ENCODE peak calls at places on chromosomes 11 and 22, in seven cellular contexts. P, L, O, S, Z, W and Q are unnamed samples.

GRCh38 chr22:17842386-17842785 is 68.1 kb upstream of the BID start:
- DNase-seq in P (no peak), L (no peak), O (no peak), S (no peak), Z (no peak), W (no peak), Q (no peak)

GRCh38 chr11:10208045-10208674 is 85.9 kb downstream of the SBF2 start:
- DNase-seq in P (no peak), L (peak), O (peak), S (peak), Z (peak), W (peak), Q (no peak)

GRCh38 chr11:103881518-103882070 is 154.8 kb upstream of the DDI1 start:
- DNase-seq in P (no peak), L (peak), O (no peak), S (no peak), Z (no peak), W (no peak), Q (no peak)

GRCh38 chr11:73761403-73761945 is 600 bp upstream of the RAB6A start:
- DNase-seq in P (no peak), L (no peak), O (no peak), S (no peak), Z (no peak), W (no peak), Q (no peak)

GRCh38 chr11:64799256-64799924 is 3.6 kb downstream of the MAP4K2 start:
- DNase-seq in P (no peak), L (no peak), O (no peak), S (no peak), Z (no peak), W (no peak), Q (no peak)

GRCh38 chr11:47908198-47908597 is 60.0 kb upstream of the NUP160 start:
- DNase-seq in P (no peak), L (peak), O (peak), S (peak), Z (no peak), W (peak), Q (no peak)

GRCh38 chr22:49848690-49849160 is 4.9 kb upstream of the ZBED4 start:
- DNase-seq in P (no peak), L (no peak), O (no peak), S (no peak), Z (no peak), W (no peak), Q (no peak)

GRCh38 chr22:38824587-38824986 is 19.2 kb downstream of the NPTXR start:
- DNase-seq in P (no peak), L (peak), O (peak), S (peak), Z (peak), W (peak), Q (no peak)

GRCh38 chr22:19941365-19942070 is at the start of the genes COMT and TXNRD2:
- DNase-seq in P (peak), L (peak), O (peak), S (peak), Z (peak), W (no peak), Q (no peak)

GRCh38 chr11:81129618-81130017 is 1604.0 kb downstream of the FAM181B start:
- DNase-seq in P (no peak), L (no peak), O (no peak), S (no peak), Z (no peak), W (no peak), Q (no peak)

GRCh38 chr11:116199182-116199581 is 573.6 kb downstream of the BUD13 start:
- DNase-seq in P (no peak), L (no peak), O (no peak), S (no peak), Z (no peak), W (no peak), Q (no peak)

GRCh38 chr22:30885591-30885990 is 83.0 kb downstream of the MORC2 start:
- DNase-seq in P (peak), L (no peak), O (no peak), S (no peak), Z (no peak), W (no peak), Q (no peak)

GRCh38 chr22:23144926-23145906 is at the start of gene RAB36:
- DNase-seq in P (peak), L (peak), O (peak), S (peak), Z (peak), W (peak), Q (peak)

GRCh38 chr11:42175203-42175602 is 715.8 kb upstream of the LRRC4C start:
- DNase-seq in P (no peak), L (peak), O (no peak), S (peak), Z (no peak), W (peak), Q (peak)

GRCh38 chr11:119537641-119538253 is 114.8 kb upstream of the THY1 start:
- DNase-seq in P (peak), L (no peak), O (peak), S (no peak), Z (no peak), W (no peak), Q (no peak)

GRCh38 chr11:112485280-112485679 is 224.6 kb upstream of the PLET1 start:
- DNase-seq in P (no peak), L (no peak), O (no peak), S (no peak), Z (no peak), W (no peak), Q (no peak)

GRCh38 chr11:3043315-3043871 is 13.8 kb downstream of the CARS1 start:
- DNase-seq in P (peak), L (peak), O (no peak), S (peak), Z (no peak), W (no peak), Q (no peak)

GRCh38 chr11:77038029-77038824 is 4.0 kb downstream of the B3GNT6 start:
- DNase-seq in P (no peak), L (no peak), O (peak), S (no peak), Z (no peak), W (no peak), Q (no peak)

GRCh38 chr11:31782243-31782642 is 28.9 kb downstream of the PAX6 start:
- DNase-seq in P (no peak), L (no peak), O (no peak), S (no peak), Z (no peak), W (no peak), Q (no peak)

GRCh38 chr22:30185129-30185528 is 61.4 kb downstream of the LIF start:
- DNase-seq in P (no peak), L (no peak), O (no peak), S (no peak), Z (no peak), W (peak), Q (no peak)

GRCh38 chr22:45320326-45320976 is 10.7 kb downstream of the FAM118A start:
- DNase-seq in P (no peak), L (peak), O (no peak), S (no peak), Z (no peak), W (peak), Q (no peak)

GRCh38 chr22:47329727-47330653 is 567.5 kb downstream of the TBC1D22A start:
- DNase-seq in P (no peak), L (no peak), O (peak), S (no peak), Z (no peak), W (no peak), Q (no peak)

GRCh38 chr22:31680764-31681624 is 19.0 kb upstream of the PISD start:
- DNase-seq in P (peak), L (peak), O (no peak), S (peak), Z (no peak), W (peak), Q (no peak)

GRCh38 chr11:78110830-78111229 is 28.6 kb downstream of the ALG8 start:
- DNase-seq in P (no peak), L (peak), O (no peak), S (peak), Z (no peak), W (peak), Q (no peak)

GRCh38 chr11:118623291-118623655 is 15.9 kb downstream of the PHLDB1 start:
- DNase-seq in P (no peak), L (peak), O (no peak), S (peak), Z (peak), W (peak), Q (no peak)

GRCh38 chr11:123093686-123094085 is 31.8 kb upstream of the HSPA8 start:
- DNase-seq in P (no peak), L (no peak), O (no peak), S (no peak), Z (no peak), W (no peak), Q (no peak)

GRCh38 chr11:134749040-134749586 is 337.1 kb upstream of the B3GAT1 start:
- DNase-seq in P (peak), L (no peak), O (no peak), S (no peak), Z (no peak), W (no peak), Q (no peak)

GRCh38 chr11:35167451-35167954 is 28.5 kb downstream of the CD44 start:
- DNase-seq in P (peak), L (peak), O (no peak), S (peak), Z (no peak), W (no peak), Q (no peak)

GRCh38 chr11:35163707-35164496 is 24.9 kb downstream of the CD44 start:
- DNase-seq in P (no peak), L (no peak), O (no peak), S (no peak), Z (no peak), W (no peak), Q (no peak)

GRCh38 chr11:35165416-35166368 is 26.7 kb downstream of the CD44 start:
- DNase-seq in P (no peak), L (peak), O (peak), S (peak), Z (peak), W (peak), Q (no peak)

GRCh38 chr11:35168606-35169200 is 29.7 kb downstream of the CD44 start:
- DNase-seq in P (no peak), L (no peak), O (no peak), S (no peak), Z (no peak), W (no peak), Q (no peak)

DNA sequence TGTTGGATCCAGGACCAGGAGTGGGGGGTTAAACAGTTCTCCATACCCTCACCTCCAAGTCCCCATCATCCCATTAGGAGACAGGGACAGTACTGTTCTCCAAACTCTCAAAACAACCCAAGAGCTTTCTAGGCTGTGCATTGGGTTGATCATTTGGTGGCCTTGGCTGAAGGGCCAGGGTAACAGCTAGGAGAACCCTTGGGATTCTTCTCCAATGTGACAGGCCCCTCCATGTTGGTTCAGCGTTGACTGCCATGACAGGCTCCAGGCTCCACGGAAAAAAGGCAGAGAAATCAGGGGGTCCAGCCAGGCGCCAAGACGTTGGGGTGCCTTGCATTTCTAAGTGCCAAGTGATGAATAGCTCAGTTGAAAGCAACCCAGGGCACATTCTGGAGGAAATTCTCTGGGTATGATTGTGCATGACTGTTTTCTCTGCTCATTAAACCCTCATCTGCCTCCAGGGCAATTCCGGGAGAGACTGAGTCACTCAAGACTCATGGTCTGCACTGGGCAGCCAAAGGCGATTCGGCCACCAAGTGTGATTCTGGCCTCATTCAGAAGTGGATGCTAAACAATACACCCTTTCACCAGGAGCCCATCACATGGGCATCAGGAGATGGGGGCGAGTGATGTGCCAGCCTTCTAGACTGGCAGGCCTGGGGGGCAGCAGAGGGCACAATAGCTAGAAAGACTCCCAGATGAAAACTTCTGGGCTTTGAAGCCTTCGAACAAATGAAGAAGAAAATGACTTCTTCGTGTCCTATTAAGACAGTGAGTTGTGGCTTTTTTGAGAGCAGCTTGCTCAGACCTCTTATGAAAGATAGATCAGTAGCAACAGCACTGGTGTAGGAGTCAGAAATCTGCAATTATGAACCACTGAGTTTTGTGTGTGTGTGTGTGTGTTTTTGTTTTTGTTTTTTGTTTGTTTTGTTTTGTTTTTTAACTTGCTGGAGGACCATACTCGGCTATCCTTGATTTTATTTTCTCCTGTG is 27.7 kb downstream of the CD44 start:
- DNase-seq in P (peak), L (peak), O (no peak), S (peak), Z (peak), W (peak), Q (peak)
- H3K4me3 ChIP-seq in P (no peak), L (no peak), O (no peak), S (peak), Z (no peak), W (no peak), Q (no peak)

DNA sequence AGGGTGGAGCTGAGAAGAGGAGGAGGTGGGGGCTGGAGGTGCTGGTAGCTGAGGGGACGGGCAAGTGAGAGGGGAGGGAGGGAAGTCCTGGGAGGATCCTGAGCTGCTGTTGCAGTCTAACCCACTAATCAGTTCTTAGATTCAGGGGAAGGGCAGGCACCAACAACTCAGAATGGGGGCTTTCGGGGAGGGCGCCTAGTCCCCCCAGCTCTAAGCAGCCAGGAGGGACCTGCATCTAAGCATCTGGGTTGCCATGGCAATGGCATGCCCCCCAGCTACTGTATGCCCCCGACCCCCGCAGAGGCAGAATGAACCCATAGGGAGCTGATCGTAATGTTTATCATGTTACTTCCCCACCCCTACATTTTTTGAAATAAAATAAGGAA is 24.4 kb downstream of the FADS3 start:
- DNase-seq in P (no peak), L (no peak), O (no peak), S (no peak), Z (no peak), W (no peak), Q (no peak)
- TF ChIP-seq CTCF in P (no peak), L (no peak), O (no peak), S (no peak), Z (no peak), W (no peak), Q (no peak)

GRCh38 chr11:61168858-61169257 is 7.6 kb upstream of the VPS37C start:
- DNase-seq in P (no peak), L (no peak), O (peak), S (no peak), Z (no peak), W (no peak), Q (no peak)
- H3K4me3 ChIP-seq in P (no peak), L (no peak), O (no peak), S (no peak), Z (no peak), W (no peak), Q (no peak)

DNA sequence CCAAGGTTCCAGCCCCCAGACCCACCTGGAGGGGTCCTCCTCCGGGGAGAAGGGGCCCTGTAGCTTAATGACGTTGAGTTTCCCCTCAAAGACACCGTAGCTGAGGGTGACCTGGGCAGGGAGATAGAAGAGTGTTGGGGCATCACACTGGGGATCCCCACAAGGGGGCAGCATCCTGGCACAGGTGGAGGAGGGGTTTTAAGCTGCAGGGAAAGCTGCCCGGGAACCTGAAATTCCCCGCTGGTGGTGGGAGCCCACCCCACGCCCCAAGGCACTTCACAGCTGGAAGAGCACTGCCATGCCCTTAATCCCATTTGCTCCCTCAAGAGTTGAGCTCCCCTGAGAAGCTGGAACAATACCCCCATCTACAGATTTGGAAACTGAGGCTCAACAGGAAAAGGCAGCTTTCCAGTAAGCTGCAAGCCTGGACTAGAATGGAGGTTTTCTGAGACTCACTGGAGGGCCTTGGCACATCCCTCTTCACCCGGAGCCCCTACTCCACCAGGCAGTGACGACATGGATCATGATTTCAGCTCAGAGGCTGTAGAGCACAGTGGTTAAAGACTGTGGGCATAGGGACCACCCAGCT is 13.7 kb downstream of the MFNG start:
- DNase-seq in P (no peak), L (no peak), O (peak), S (peak), Z (no peak), W (peak), Q (no peak)
- TF ChIP-seq CTCF in P (no peak), L (peak), O (peak), S (peak), Z (peak), W (peak), Q (peak)

GRCh38 chr11:65870706-65871681 is 1.6 kb downstream of the EFEMP2 start:
- DNase-seq in P (peak), L (no peak), O (peak), S (no peak), Z (no peak), W (no peak), Q (no peak)
- H3K4me3 ChIP-seq in P (no peak), L (peak), O (peak), S (peak), Z (no peak), W (no peak), Q (peak)

GRCh38 chr11:67731583-67731982 is 57.2 kb upstream of the ALDH3B2 start:
- DNase-seq in P (no peak), L (no peak), O (no peak), S (no peak), Z (no peak), W (no peak), Q (no peak)

DNA sequence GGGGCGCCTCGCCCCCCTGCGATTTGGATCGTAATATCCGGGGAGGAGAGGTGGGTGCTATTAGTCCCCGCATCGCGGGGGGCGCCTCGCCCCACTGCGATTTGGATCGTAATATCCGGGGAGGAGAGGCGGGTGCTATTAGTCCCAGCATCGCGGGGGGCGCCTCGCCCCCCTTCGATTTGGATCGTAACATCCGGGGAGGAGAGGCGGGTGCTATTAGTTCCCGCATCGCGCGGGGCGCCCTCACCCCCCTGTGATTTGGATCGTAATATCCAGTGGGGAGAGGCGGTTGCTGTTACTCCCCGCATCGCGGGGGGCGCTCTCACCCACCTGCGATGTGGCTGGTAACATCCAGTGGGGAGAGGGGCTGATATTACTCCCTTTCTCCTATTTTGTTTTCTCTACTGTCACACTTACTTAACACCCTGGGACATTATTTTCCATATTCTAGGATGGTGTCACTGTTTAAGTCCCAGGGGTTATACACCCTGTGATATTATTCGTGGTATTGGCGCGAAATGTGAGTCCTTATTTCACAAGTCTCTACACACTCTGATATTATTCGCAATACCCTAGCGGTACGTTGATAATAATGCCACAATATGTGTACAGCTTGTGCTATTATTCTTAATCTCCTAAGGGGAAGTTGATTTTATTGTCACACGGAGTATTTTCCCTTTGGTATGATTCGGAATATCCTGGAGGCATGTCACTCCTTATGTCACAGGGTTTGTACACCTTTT is 57.8 kb upstream of the ALDH3B2 start:
- DNase-seq in P (no peak), L (no peak), O (no peak), S (no peak), Z (no peak), W (no peak), Q (no peak)
- TF ChIP-seq CTCF in P (no peak), L (peak), O (no peak), S (no peak), Z (peak), W (peak), Q (peak)

GRCh38 chr11:1389103-1389931 is 417 bp upstream of the BRSK2 start:
- DNase-seq in P (peak), L (peak), O (no peak), S (peak), Z (peak), W (peak), Q (peak)
- H3K4me3 ChIP-seq in P (peak), L (peak), O (no peak), S (peak), Z (no peak), W (peak), Q (peak)

DNA sequence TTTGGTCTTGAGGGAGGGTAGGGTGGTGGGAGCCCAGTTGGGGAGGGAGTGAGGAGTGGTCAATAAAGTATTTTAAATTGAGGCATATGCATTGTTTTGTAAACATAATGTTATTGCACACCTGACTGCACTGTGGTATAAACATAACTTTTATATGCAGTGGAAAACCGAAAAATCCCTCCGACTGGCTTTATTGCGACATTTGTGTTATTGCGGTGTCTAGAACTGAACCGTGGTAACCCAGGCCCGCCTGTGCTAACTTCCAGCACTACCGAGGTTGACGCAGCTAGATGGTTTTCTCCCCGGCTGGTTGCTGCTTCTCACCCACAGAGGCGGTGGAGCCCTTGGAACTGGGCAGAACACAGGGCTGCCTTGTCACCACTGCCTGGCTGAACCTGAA is 7.6 kb upstream of the RNH1 start:
- DNase-seq in P (no peak), L (no peak), O (peak), S (no peak), Z (no peak), W (no peak), Q (no peak)
- TF ChIP-seq CTCF in P (no peak), L (no peak), O (no peak), S (no peak), Z (no peak), W (no peak), Q (no peak)